ENCODE peak calls at places on chromosomes 6 and 20, in eight cellular contexts. One of them, this sample, is unnamed.

GRCh38 chr6:19804362-19805145 is 32.6 kb upstream of the ID4 start:
- DNase-seq in LHCN-M2: peak
- DNase-seq in HS-5: peak
- DNase-seq in mesendoderm: peak
- DNase-seq in stimulated activated CD4-positive, alpha-beta T cell treated with anti-CD3 and anti-CD28 coated beads, Interleukin-1b, Interleukin-23, amount 100 ng/mL, for 48 hours: peak
- DNase-seq in activated CD8-positive, alpha-beta T cell treated with anti-CD3 and anti-CD28 coated beads, Interleukin-2, amount 10 ng/mL, durations not matched to agents 7 days and 5 days: peak
- DNase-seq in A172: peak
- DNase-seq in SK-MEL-5: peak
- DNase-seq in this sample: peak

GRCh38 chr20:33658510-33658909 is 3.6 kb upstream of the C20orf144 start:
- DNase-seq in LHCN-M2: no peak
- DNase-seq in HS-5: no peak
- DNase-seq in mesendoderm: no peak
- DNase-seq in stimulated activated CD4-positive, alpha-beta T cell treated with anti-CD3 and anti-CD28 coated beads, Interleukin-1b, Interleukin-23, amount 100 ng/mL, for 48 hours: no peak
- DNase-seq in activated CD8-positive, alpha-beta T cell treated with anti-CD3 and anti-CD28 coated beads, Interleukin-2, amount 10 ng/mL, durations not matched to agents 7 days and 5 days: no peak
- DNase-seq in A172: no peak
- DNase-seq in SK-MEL-5: no peak
- DNase-seq in this sample: no peak

GRCh38 chr6:56692586-56693245 is 50.0 kb upstream of the DST start:
- DNase-seq in LHCN-M2: peak
- DNase-seq in HS-5: no peak
- DNase-seq in mesendoderm: no peak
- DNase-seq in stimulated activated CD4-positive, alpha-beta T cell treated with anti-CD3 and anti-CD28 coated beads, Interleukin-1b, Interleukin-23, amount 100 ng/mL, for 48 hours: no peak
- DNase-seq in activated CD8-positive, alpha-beta T cell treated with anti-CD3 and anti-CD28 coated beads, Interleukin-2, amount 10 ng/mL, durations not matched to agents 7 days and 5 days: no peak
- DNase-seq in A172: peak
- DNase-seq in SK-MEL-5: no peak
- DNase-seq in this sample: no peak

GRCh38 chr20:43938017-43938655 is 23.5 kb downstream of the TOX2 start:
- DNase-seq in LHCN-M2: no peak
- DNase-seq in HS-5: no peak
- DNase-seq in mesendoderm: no peak
- DNase-seq in stimulated activated CD4-positive, alpha-beta T cell treated with anti-CD3 and anti-CD28 coated beads, Interleukin-1b, Interleukin-23, amount 100 ng/mL, for 48 hours: no peak
- DNase-seq in activated CD8-positive, alpha-beta T cell treated with anti-CD3 and anti-CD28 coated beads, Interleukin-2, amount 10 ng/mL, durations not matched to agents 7 days and 5 days: no peak
- DNase-seq in A172: no peak
- DNase-seq in SK-MEL-5: no peak
- DNase-seq in this sample: no peak

GRCh38 chr20:62816031-62816878 is 595 bp upstream of the COL9A3 start:
- DNase-seq in LHCN-M2: no peak
- DNase-seq in HS-5: no peak
- DNase-seq in mesendoderm: peak
- DNase-seq in stimulated activated CD4-positive, alpha-beta T cell treated with anti-CD3 and anti-CD28 coated beads, Interleukin-1b, Interleukin-23, amount 100 ng/mL, for 48 hours: no peak
- DNase-seq in activated CD8-positive, alpha-beta T cell treated with anti-CD3 and anti-CD28 coated beads, Interleukin-2, amount 10 ng/mL, durations not matched to agents 7 days and 5 days: no peak
- DNase-seq in A172: no peak
- DNase-seq in SK-MEL-5: no peak
- DNase-seq in this sample: no peak

GRCh38 chr20:44692932-44693476 is 22.2 kb upstream of the CCN5 start:
- DNase-seq in LHCN-M2: peak
- DNase-seq in HS-5: peak
- DNase-seq in mesendoderm: peak
- DNase-seq in stimulated activated CD4-positive, alpha-beta T cell treated with anti-CD3 and anti-CD28 coated beads, Interleukin-1b, Interleukin-23, amount 100 ng/mL, for 48 hours: no peak
- DNase-seq in activated CD8-positive, alpha-beta T cell treated with anti-CD3 and anti-CD28 coated beads, Interleukin-2, amount 10 ng/mL, durations not matched to agents 7 days and 5 days: no peak
- DNase-seq in A172: peak
- DNase-seq in SK-MEL-5: peak
- DNase-seq in this sample: no peak

GRCh38 chr6:37473364-37474095 is 26.2 kb downstream of the CCDC167 start:
- DNase-seq in LHCN-M2: peak
- DNase-seq in HS-5: no peak
- DNase-seq in mesendoderm: no peak
- DNase-seq in stimulated activated CD4-positive, alpha-beta T cell treated with anti-CD3 and anti-CD28 coated beads, Interleukin-1b, Interleukin-23, amount 100 ng/mL, for 48 hours: no peak
- DNase-seq in activated CD8-positive, alpha-beta T cell treated with anti-CD3 and anti-CD28 coated beads, Interleukin-2, amount 10 ng/mL, durations not matched to agents 7 days and 5 days: no peak
- DNase-seq in A172: no peak
- DNase-seq in SK-MEL-5: peak
- DNase-seq in this sample: no peak

GRCh38 chr6:85797993-85798392 is 155.3 kb upstream of the SYNCRIP start:
- DNase-seq in LHCN-M2: no peak
- DNase-seq in HS-5: no peak
- DNase-seq in mesendoderm: no peak
- DNase-seq in stimulated activated CD4-positive, alpha-beta T cell treated with anti-CD3 and anti-CD28 coated beads, Interleukin-1b, Interleukin-23, amount 100 ng/mL, for 48 hours: no peak
- DNase-seq in activated CD8-positive, alpha-beta T cell treated with anti-CD3 and anti-CD28 coated beads, Interleukin-2, amount 10 ng/mL, durations not matched to agents 7 days and 5 days: no peak
- DNase-seq in A172: no peak
- DNase-seq in SK-MEL-5: peak
- DNase-seq in this sample: no peak

GRCh38 chr20:59845472-59845871 is 88.0 kb downstream of the SYCP2 start:
- DNase-seq in LHCN-M2: no peak
- DNase-seq in HS-5: no peak
- DNase-seq in mesendoderm: no peak
- DNase-seq in stimulated activated CD4-positive, alpha-beta T cell treated with anti-CD3 and anti-CD28 coated beads, Interleukin-1b, Interleukin-23, amount 100 ng/mL, for 48 hours: no peak
- DNase-seq in activated CD8-positive, alpha-beta T cell treated with anti-CD3 and anti-CD28 coated beads, Interleukin-2, amount 10 ng/mL, durations not matched to agents 7 days and 5 days: no peak
- DNase-seq in A172: no peak
- DNase-seq in SK-MEL-5: no peak
- DNase-seq in this sample: no peak

GRCh38 chr6:31794866-31795615 is 511 bp downstream of the VARS1 start:
- DNase-seq in LHCN-M2: no peak
- DNase-seq in HS-5: no peak
- DNase-seq in mesendoderm: peak
- DNase-seq in stimulated activated CD4-positive, alpha-beta T cell treated with anti-CD3 and anti-CD28 coated beads, Interleukin-1b, Interleukin-23, amount 100 ng/mL, for 48 hours: peak
- DNase-seq in activated CD8-positive, alpha-beta T cell treated with anti-CD3 and anti-CD28 coated beads, Interleukin-2, amount 10 ng/mL, durations not matched to agents 7 days and 5 days: no peak
- DNase-seq in A172: peak
- DNase-seq in SK-MEL-5: no peak
- DNase-seq in this sample: no peak

GRCh38 chr6:90610291-90610670 is 23.4 kb upstream of the MAP3K7 start:
- DNase-seq in LHCN-M2: no peak
- DNase-seq in HS-5: no peak
- DNase-seq in mesendoderm: peak
- DNase-seq in stimulated activated CD4-positive, alpha-beta T cell treated with anti-CD3 and anti-CD28 coated beads, Interleukin-1b, Interleukin-23, amount 100 ng/mL, for 48 hours: no peak
- DNase-seq in activated CD8-positive, alpha-beta T cell treated with anti-CD3 and anti-CD28 coated beads, Interleukin-2, amount 10 ng/mL, durations not matched to agents 7 days and 5 days: no peak
- DNase-seq in A172: no peak
- DNase-seq in SK-MEL-5: no peak
- DNase-seq in this sample: no peak

GRCh38 chr20:50607436-50607835 is 83.9 kb downstream of the RIPOR3 start:
- DNase-seq in LHCN-M2: no peak
- DNase-seq in HS-5: no peak
- DNase-seq in mesendoderm: no peak
- DNase-seq in stimulated activated CD4-positive, alpha-beta T cell treated with anti-CD3 and anti-CD28 coated beads, Interleukin-1b, Interleukin-23, amount 100 ng/mL, for 48 hours: no peak
- DNase-seq in activated CD8-positive, alpha-beta T cell treated with anti-CD3 and anti-CD28 coated beads, Interleukin-2, amount 10 ng/mL, durations not matched to agents 7 days and 5 days: no peak
- DNase-seq in A172: no peak
- DNase-seq in SK-MEL-5: no peak
- DNase-seq in this sample: no peak

GRCh38 chr6:118581489-118581959 is 33.4 kb downstream of the PLN start:
- DNase-seq in LHCN-M2: peak
- DNase-seq in HS-5: peak
- DNase-seq in mesendoderm: peak
- DNase-seq in stimulated activated CD4-positive, alpha-beta T cell treated with anti-CD3 and anti-CD28 coated beads, Interleukin-1b, Interleukin-23, amount 100 ng/mL, for 48 hours: no peak
- DNase-seq in activated CD8-positive, alpha-beta T cell treated with anti-CD3 and anti-CD28 coated beads, Interleukin-2, amount 10 ng/mL, durations not matched to agents 7 days and 5 days: no peak
- DNase-seq in A172: peak
- DNase-seq in SK-MEL-5: peak
- DNase-seq in this sample: no peak

GRCh38 chr6:21883929-21884328 is 290.4 kb downstream of the SOX4 start:
- DNase-seq in LHCN-M2: no peak
- DNase-seq in HS-5: no peak
- DNase-seq in mesendoderm: no peak
- DNase-seq in stimulated activated CD4-positive, alpha-beta T cell treated with anti-CD3 and anti-CD28 coated beads, Interleukin-1b, Interleukin-23, amount 100 ng/mL, for 48 hours: no peak
- DNase-seq in activated CD8-positive, alpha-beta T cell treated with anti-CD3 and anti-CD28 coated beads, Interleukin-2, amount 10 ng/mL, durations not matched to agents 7 days and 5 days: no peak
- DNase-seq in A172: no peak
- DNase-seq in SK-MEL-5: no peak
- DNase-seq in this sample: no peak

GRCh38 chr6:21396313-21396712 is 197.2 kb upstream of the SOX4 start:
- DNase-seq in LHCN-M2: peak
- DNase-seq in HS-5: peak
- DNase-seq in mesendoderm: no peak
- DNase-seq in stimulated activated CD4-positive, alpha-beta T cell treated with anti-CD3 and anti-CD28 coated beads, Interleukin-1b, Interleukin-23, amount 100 ng/mL, for 48 hours: no peak
- DNase-seq in activated CD8-positive, alpha-beta T cell treated with anti-CD3 and anti-CD28 coated beads, Interleukin-2, amount 10 ng/mL, durations not matched to agents 7 days and 5 days: no peak
- DNase-seq in A172: peak
- DNase-seq in SK-MEL-5: no peak
- DNase-seq in this sample: no peak

GRCh38 chr6:123589317-123589716 is 47.4 kb downstream of the TRDN start:
- DNase-seq in LHCN-M2: no peak
- DNase-seq in HS-5: no peak
- DNase-seq in mesendoderm: no peak
- DNase-seq in stimulated activated CD4-positive, alpha-beta T cell treated with anti-CD3 and anti-CD28 coated beads, Interleukin-1b, Interleukin-23, amount 100 ng/mL, for 48 hours: no peak
- DNase-seq in activated CD8-positive, alpha-beta T cell treated with anti-CD3 and anti-CD28 coated beads, Interleukin-2, amount 10 ng/mL, durations not matched to agents 7 days and 5 days: no peak
- DNase-seq in A172: peak
- DNase-seq in SK-MEL-5: no peak
- DNase-seq in this sample: no peak

GRCh38 chr6:104884867-104885517 is 25.3 kb upstream of the HACE1 start:
- DNase-seq in LHCN-M2: no peak
- DNase-seq in HS-5: no peak
- DNase-seq in mesendoderm: no peak
- DNase-seq in stimulated activated CD4-positive, alpha-beta T cell treated with anti-CD3 and anti-CD28 coated beads, Interleukin-1b, Interleukin-23, amount 100 ng/mL, for 48 hours: no peak
- DNase-seq in activated CD8-positive, alpha-beta T cell treated with anti-CD3 and anti-CD28 coated beads, Interleukin-2, amount 10 ng/mL, durations not matched to agents 7 days and 5 days: no peak
- DNase-seq in A172: no peak
- DNase-seq in SK-MEL-5: no peak
- DNase-seq in this sample: no peak

GRCh38 chr6:32627831-32628230 is 9.4 kb upstream of the HLA-DQA1 start:
- DNase-seq in LHCN-M2: peak
- DNase-seq in HS-5: no peak
- DNase-seq in mesendoderm: no peak
- DNase-seq in stimulated activated CD4-positive, alpha-beta T cell treated with anti-CD3 and anti-CD28 coated beads, Interleukin-1b, Interleukin-23, amount 100 ng/mL, for 48 hours: no peak
- DNase-seq in activated CD8-positive, alpha-beta T cell treated with anti-CD3 and anti-CD28 coated beads, Interleukin-2, amount 10 ng/mL, durations not matched to agents 7 days and 5 days: peak
- DNase-seq in A172: no peak
- DNase-seq in SK-MEL-5: peak
- DNase-seq in this sample: no peak

GRCh38 chr6:85684125-85684808 is 41.6 kb upstream of the SYNCRIP start:
- DNase-seq in LHCN-M2: no peak
- DNase-seq in HS-5: no peak
- DNase-seq in mesendoderm: no peak
- DNase-seq in stimulated activated CD4-positive, alpha-beta T cell treated with anti-CD3 and anti-CD28 coated beads, Interleukin-1b, Interleukin-23, amount 100 ng/mL, for 48 hours: no peak
- DNase-seq in activated CD8-positive, alpha-beta T cell treated with anti-CD3 and anti-CD28 coated beads, Interleukin-2, amount 10 ng/mL, durations not matched to agents 7 days and 5 days: no peak
- DNase-seq in A172: no peak
- DNase-seq in SK-MEL-5: no peak
- DNase-seq in this sample: no peak

GRCh38 chr20:64225828-64226598 is 29.5 kb upstream of the PCMTD2 start:
- DNase-seq in LHCN-M2: no peak
- DNase-seq in HS-5: no peak
- DNase-seq in mesendoderm: no peak
- DNase-seq in stimulated activated CD4-positive, alpha-beta T cell treated with anti-CD3 and anti-CD28 coated beads, Interleukin-1b, Interleukin-23, amount 100 ng/mL, for 48 hours: no peak
- DNase-seq in activated CD8-positive, alpha-beta T cell treated with anti-CD3 and anti-CD28 coated beads, Interleukin-2, amount 10 ng/mL, durations not matched to agents 7 days and 5 days: no peak
- DNase-seq in A172: no peak
- DNase-seq in SK-MEL-5: no peak
- DNase-seq in this sample: no peak

GRCh38 chr6:42960243-42961019 is at the start of gene GNMT:
- DNase-seq in LHCN-M2: no peak
- DNase-seq in HS-5: no peak
- DNase-seq in mesendoderm: peak
- DNase-seq in stimulated activated CD4-positive, alpha-beta T cell treated with anti-CD3 and anti-CD28 coated beads, Interleukin-1b, Interleukin-23, amount 100 ng/mL, for 48 hours: no peak
- DNase-seq in activated CD8-positive, alpha-beta T cell treated with anti-CD3 and anti-CD28 coated beads, Interleukin-2, amount 10 ng/mL, durations not matched to agents 7 days and 5 days: peak
- DNase-seq in A172: no peak
- DNase-seq in SK-MEL-5: no peak
- DNase-seq in this sample: no peak

GRCh38 chr6:144931172-144932035 is 646.3 kb downstream of the UTRN start:
- DNase-seq in LHCN-M2: peak
- DNase-seq in HS-5: no peak
- DNase-seq in mesendoderm: peak
- DNase-seq in stimulated activated CD4-positive, alpha-beta T cell treated with anti-CD3 and anti-CD28 coated beads, Interleukin-1b, Interleukin-23, amount 100 ng/mL, for 48 hours: peak
- DNase-seq in activated CD8-positive, alpha-beta T cell treated with anti-CD3 and anti-CD28 coated beads, Interleukin-2, amount 10 ng/mL, durations not matched to agents 7 days and 5 days: peak
- DNase-seq in A172: peak
- DNase-seq in SK-MEL-5: peak
- DNase-seq in this sample: peak

GRCh38 chr6:96742702-96743101 is 94.6 kb downstream of the GPR63 start:
- DNase-seq in LHCN-M2: no peak
- DNase-seq in HS-5: no peak
- DNase-seq in mesendoderm: no peak
- DNase-seq in stimulated activated CD4-positive, alpha-beta T cell treated with anti-CD3 and anti-CD28 coated beads, Interleukin-1b, Interleukin-23, amount 100 ng/mL, for 48 hours: no peak
- DNase-seq in activated CD8-positive, alpha-beta T cell treated with anti-CD3 and anti-CD28 coated beads, Interleukin-2, amount 10 ng/mL, durations not matched to agents 7 days and 5 days: no peak
- DNase-seq in A172: no peak
- DNase-seq in SK-MEL-5: no peak
- DNase-seq in this sample: no peak

GRCh38 chr6:150492941-150493340 is 106.7 kb upstream of the PLEKHG1 start:
- DNase-seq in LHCN-M2: no peak
- DNase-seq in HS-5: peak
- DNase-seq in mesendoderm: no peak
- DNase-seq in stimulated activated CD4-positive, alpha-beta T cell treated with anti-CD3 and anti-CD28 coated beads, Interleukin-1b, Interleukin-23, amount 100 ng/mL, for 48 hours: no peak
- DNase-seq in activated CD8-positive, alpha-beta T cell treated with anti-CD3 and anti-CD28 coated beads, Interleukin-2, amount 10 ng/mL, durations not matched to agents 7 days and 5 days: no peak
- DNase-seq in A172: peak
- DNase-seq in SK-MEL-5: no peak
- DNase-seq in this sample: no peak

GRCh38 chr6:135939216-135939610 is 87.7 kb downstream of the PDE7B start:
- DNase-seq in LHCN-M2: no peak
- DNase-seq in HS-5: no peak
- DNase-seq in mesendoderm: no peak
- DNase-seq in stimulated activated CD4-positive, alpha-beta T cell treated with anti-CD3 and anti-CD28 coated beads, Interleukin-1b, Interleukin-23, amount 100 ng/mL, for 48 hours: no peak
- DNase-seq in activated CD8-positive, alpha-beta T cell treated with anti-CD3 and anti-CD28 coated beads, Interleukin-2, amount 10 ng/mL, durations not matched to agents 7 days and 5 days: no peak
- DNase-seq in A172: no peak
- DNase-seq in SK-MEL-5: no peak
- DNase-seq in this sample: no peak

GRCh38 chr20:32520927-32521203 is 64.3 kb downstream of the NOL4L start:
- DNase-seq in LHCN-M2: peak
- DNase-seq in HS-5: no peak
- DNase-seq in mesendoderm: no peak
- DNase-seq in stimulated activated CD4-positive, alpha-beta T cell treated with anti-CD3 and anti-CD28 coated beads, Interleukin-1b, Interleukin-23, amount 100 ng/mL, for 48 hours: no peak
- DNase-seq in activated CD8-positive, alpha-beta T cell treated with anti-CD3 and anti-CD28 coated beads, Interleukin-2, amount 10 ng/mL, durations not matched to agents 7 days and 5 days: no peak
- DNase-seq in A172: no peak
- DNase-seq in SK-MEL-5: no peak
- DNase-seq in this sample: no peak

GRCh38 chr6:107330190-107330589 is 129.2 kb downstream of the PDSS2 start:
- DNase-seq in LHCN-M2: no peak
- DNase-seq in HS-5: no peak
- DNase-seq in mesendoderm: no peak
- DNase-seq in stimulated activated CD4-positive, alpha-beta T cell treated with anti-CD3 and anti-CD28 coated beads, Interleukin-1b, Interleukin-23, amount 100 ng/mL, for 48 hours: peak
- DNase-seq in activated CD8-positive, alpha-beta T cell treated with anti-CD3 and anti-CD28 coated beads, Interleukin-2, amount 10 ng/mL, durations not matched to agents 7 days and 5 days: peak
- DNase-seq in A172: no peak
- DNase-seq in SK-MEL-5: no peak
- DNase-seq in this sample: peak

GRCh38 chr20:24915892-24916291 is 33.2 kb upstream of the CST7 start:
- DNase-seq in LHCN-M2: no peak
- DNase-seq in HS-5: no peak
- DNase-seq in mesendoderm: no peak
- DNase-seq in stimulated activated CD4-positive, alpha-beta T cell treated with anti-CD3 and anti-CD28 coated beads, Interleukin-1b, Interleukin-23, amount 100 ng/mL, for 48 hours: no peak
- DNase-seq in activated CD8-positive, alpha-beta T cell treated with anti-CD3 and anti-CD28 coated beads, Interleukin-2, amount 10 ng/mL, durations not matched to agents 7 days and 5 days: peak
- DNase-seq in A172: no peak
- DNase-seq in SK-MEL-5: no peak
- DNase-seq in this sample: no peak

GRCh38 chr6:45640081-45640491 is 262.4 kb upstream of the SUPT3H start:
- DNase-seq in LHCN-M2: peak
- DNase-seq in HS-5: no peak
- DNase-seq in mesendoderm: no peak
- DNase-seq in stimulated activated CD4-positive, alpha-beta T cell treated with anti-CD3 and anti-CD28 coated beads, Interleukin-1b, Interleukin-23, amount 100 ng/mL, for 48 hours: no peak
- DNase-seq in activated CD8-positive, alpha-beta T cell treated with anti-CD3 and anti-CD28 coated beads, Interleukin-2, amount 10 ng/mL, durations not matched to agents 7 days and 5 days: no peak
- DNase-seq in A172: no peak
- DNase-seq in SK-MEL-5: no peak
- DNase-seq in this sample: no peak

GRCh38 chr20:56391596-56392281 is at the start of gene AURKA:
- DNase-seq in LHCN-M2: peak
- DNase-seq in HS-5: no peak
- DNase-seq in mesendoderm: no peak
- DNase-seq in stimulated activated CD4-positive, alpha-beta T cell treated with anti-CD3 and anti-CD28 coated beads, Interleukin-1b, Interleukin-23, amount 100 ng/mL, for 48 hours: no peak
- DNase-seq in activated CD8-positive, alpha-beta T cell treated with anti-CD3 and anti-CD28 coated beads, Interleukin-2, amount 10 ng/mL, durations not matched to agents 7 days and 5 days: peak
- DNase-seq in A172: peak
- DNase-seq in SK-MEL-5: no peak
- DNase-seq in this sample: peak

GRCh38 chr6:170438861-170439260 is 114.2 kb downstream of the PSMB1 start:
- DNase-seq in LHCN-M2: no peak
- DNase-seq in HS-5: no peak
- DNase-seq in mesendoderm: no peak
- DNase-seq in stimulated activated CD4-positive, alpha-beta T cell treated with anti-CD3 and anti-CD28 coated beads, Interleukin-1b, Interleukin-23, amount 100 ng/mL, for 48 hours: no peak
- DNase-seq in activated CD8-positive, alpha-beta T cell treated with anti-CD3 and anti-CD28 coated beads, Interleukin-2, amount 10 ng/mL, durations not matched to agents 7 days and 5 days: no peak
- DNase-seq in A172: no peak
- DNase-seq in SK-MEL-5: no peak
- DNase-seq in this sample: no peak

GRCh38 chr6:43459535-43459934 is 4.2 kb upstream of the DLK2 start:
- DNase-seq in LHCN-M2: no peak
- DNase-seq in HS-5: no peak
- DNase-seq in mesendoderm: no peak
- DNase-seq in stimulated activated CD4-positive, alpha-beta T cell treated with anti-CD3 and anti-CD28 coated beads, Interleukin-1b, Interleukin-23, amount 100 ng/mL, for 48 hours: no peak
- DNase-seq in activated CD8-positive, alpha-beta T cell treated with anti-CD3 and anti-CD28 coated beads, Interleukin-2, amount 10 ng/mL, durations not matched to agents 7 days and 5 days: no peak
- DNase-seq in A172: no peak
- DNase-seq in SK-MEL-5: no peak
- DNase-seq in this sample: no peak

GRCh38 chr6:110039996-110040383 is 61.9 kb downstream of the GPR6 start:
- DNase-seq in LHCN-M2: no peak
- DNase-seq in HS-5: no peak
- DNase-seq in mesendoderm: peak
- DNase-seq in stimulated activated CD4-positive, alpha-beta T cell treated with anti-CD3 and anti-CD28 coated beads, Interleukin-1b, Interleukin-23, amount 100 ng/mL, for 48 hours: peak
- DNase-seq in activated CD8-positive, alpha-beta T cell treated with anti-CD3 and anti-CD28 coated beads, Interleukin-2, amount 10 ng/mL, durations not matched to agents 7 days and 5 days: peak
- DNase-seq in A172: no peak
- DNase-seq in SK-MEL-5: peak
- DNase-seq in this sample: peak

GRCh38 chr20:16292227-16292626 is 281.0 kb downstream of the KIF16B start:
- DNase-seq in LHCN-M2: peak
- DNase-seq in HS-5: peak
- DNase-seq in mesendoderm: no peak
- DNase-seq in stimulated activated CD4-positive, alpha-beta T cell treated with anti-CD3 and anti-CD28 coated beads, Interleukin-1b, Interleukin-23, amount 100 ng/mL, for 48 hours: no peak
- DNase-seq in activated CD8-positive, alpha-beta T cell treated with anti-CD3 and anti-CD28 coated beads, Interleukin-2, amount 10 ng/mL, durations not matched to agents 7 days and 5 days: no peak
- DNase-seq in A172: no peak
- DNase-seq in SK-MEL-5: no peak
- DNase-seq in this sample: no peak